ENCODE peak calls at places on chromosome 13, in four cellular contexts. Z, J, T and O are unnamed samples.

GRCh38 chr13:113820813-113821651 is 42.8 kb downstream of the GAS6 start:
- DNase-seq in J (no peak), Z (no peak), T (no peak), O (no peak)

GRCh38 chr13:35916186-35916585 is 215.0 kb downstream of the DCLK1 start:
- DNase-seq in Z (no peak), T (no peak), J (no peak), O (no peak)

GRCh38 chr13:35292329-35292728 is 184.2 kb downstream of the MAB21L1 start:
- DNase-seq in T (no peak), J (no peak), Z (no peak), O (no peak)

GRCh38 chr13:33610471-33611015 is 207.4 kb upstream of the RFC3 start:
- DNase-seq in T (peak), Z (peak), J (no peak), O (no peak)

GRCh38 chr13:48446454-48446853 is 33.5 kb upstream of the LPAR6 start:
- DNase-seq in J (no peak), T (no peak), Z (no peak), O (no peak)

GRCh38 chr13:30889196-30889690 is 16.8 kb upstream of the MEDAG start:
- DNase-seq in J (no peak), T (no peak), Z (no peak), O (no peak)

GRCh38 chr13:114096811-114097503 is 35.5 kb downstream of the RASA3 start:
- DNase-seq in Z (no peak), T (no peak), J (no peak), O (no peak)

GRCh38 chr13:69389899-69390298 is 717.7 kb upstream of the ATXN8OS start:
- DNase-seq in J (no peak), T (no peak), Z (no peak), O (no peak)

GRCh38 chr13:58991826-58992477 is 1171.8 kb downstream of the DIAPH3 start:
- DNase-seq in J (no peak), T (no peak), Z (no peak), O (no peak)

GRCh38 chr13:48505597-48506091 is 27.2 kb downstream of the RCBTB2 start:
- DNase-seq in T (no peak), Z (no peak), J (peak), O (no peak)

GRCh38 chr13:62512194-62513141 is 1096.8 kb upstream of the PCDH20 start:
- DNase-seq in T (peak), Z (no peak), J (peak), O (peak)

GRCh38 chr13:85661639-85662038 is 137.6 kb downstream of the SLITRK6 start:
- DNase-seq in T (no peak), Z (no peak), J (no peak), O (no peak)

GRCh38 chr13:51361111-51361510 is 21.6 kb downstream of the SERPINE3 start:
- DNase-seq in T (no peak), Z (no peak), J (no peak), O (no peak)

GRCh38 chr13:80030491-80030890 is 310.4 kb downstream of the SPRY2 start:
- DNase-seq in J (no peak), Z (peak), T (no peak), O (no peak)

GRCh38 chr13:35722438-35723060 is 246.1 kb upstream of the MAB21L1 start:
- DNase-seq in Z (no peak), J (no peak), T (no peak), O (no peak)

GRCh38 chr13:99965329-99966000 is 6.1 kb downstream of the ZIC5 start:
- DNase-seq in Z (no peak), T (no peak), J (no peak), O (no peak)
- H3K9ac ChIP-seq in Z (no peak), T (no peak), J (no peak), O (no peak)

GRCh38 chr13:21014139-21014665 is 47.2 kb downstream of the LATS2 start:
- DNase-seq in Z (no peak), J (no peak), T (no peak), O (no peak)

GRCh38 chr13:21012841-21013681 is 48.3 kb downstream of the LATS2 start:
- DNase-seq in J (no peak), T (no peak), Z (no peak), O (no peak)

GRCh38 chr13:21013682-21014038 is 47.7 kb downstream of the LATS2 start:
- DNase-seq in Z (no peak), T (no peak), J (no peak), O (no peak)

GRCh38 chr13:21015284-21015683 is 46.1 kb downstream of the LATS2 start:
- DNase-seq in T (no peak), J (no peak), Z (no peak), O (no peak)

DNA sequence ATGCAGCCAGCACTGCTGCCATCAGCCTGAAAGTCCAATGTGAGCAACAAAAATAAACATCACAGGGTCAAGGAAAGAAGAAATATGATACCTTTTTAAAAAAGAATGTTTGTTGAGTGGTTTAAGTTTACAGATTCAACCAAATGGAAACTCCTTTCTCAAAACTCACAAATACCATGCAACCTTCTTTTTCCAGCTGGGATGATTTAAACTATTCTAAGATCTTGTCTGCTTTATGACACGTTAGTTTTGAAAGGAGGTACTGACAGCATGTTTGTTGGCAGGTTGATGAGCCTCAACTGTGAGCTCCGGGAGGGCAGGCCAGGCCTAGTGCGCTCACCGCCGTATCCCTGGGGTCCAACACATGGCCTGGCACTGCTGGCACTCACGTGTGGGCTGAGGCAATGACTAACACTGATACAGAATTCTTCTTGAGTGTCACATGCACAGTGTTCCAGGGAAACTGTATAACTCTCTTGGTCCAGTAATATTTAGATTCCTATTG is 46.7 kb downstream of the LATS2 start:
- DNase-seq in Z (no peak), T (peak), J (no peak), O (no peak)
- TF ChIP-seq SUZ12 in Z (no peak), T (no peak), J (no peak), O (no peak)

DNA sequence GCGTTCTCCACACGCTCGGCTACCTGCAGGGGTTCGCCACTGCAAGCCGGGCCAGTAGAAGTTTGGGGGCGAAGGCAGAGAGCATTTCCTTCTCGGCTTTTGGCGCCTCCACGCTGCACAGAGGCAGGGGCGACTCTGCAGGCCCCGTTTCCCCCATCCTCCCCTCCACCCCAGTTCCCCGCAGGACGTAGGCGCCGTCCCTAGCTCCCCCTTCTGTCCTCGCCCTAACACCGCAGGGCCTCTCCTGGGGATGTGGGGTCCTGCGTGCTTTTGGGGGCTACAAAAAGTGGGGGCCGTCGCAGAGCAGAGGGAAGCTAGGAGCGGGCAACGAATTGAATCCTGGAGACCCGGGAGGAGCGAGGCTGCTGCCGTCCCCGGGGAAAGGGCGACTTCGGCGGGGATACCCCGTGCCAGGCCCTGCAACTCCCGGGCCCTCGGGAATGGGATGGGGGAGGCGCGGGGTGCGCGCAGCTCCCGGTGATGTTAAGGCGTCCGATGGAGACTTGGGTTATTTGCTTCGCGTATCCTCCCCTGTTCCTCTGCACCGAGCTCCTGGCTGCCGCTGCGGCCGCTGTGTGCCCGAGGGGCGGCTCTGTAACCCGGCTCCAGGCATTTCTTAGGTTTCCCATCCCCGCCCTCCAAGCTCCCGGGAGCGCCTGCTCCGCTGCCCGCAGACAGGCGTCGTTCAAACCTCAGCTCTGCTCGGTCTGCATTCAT is 255.9 kb upstream of the SOX21 start:
- DNase-seq in T (no peak), Z (no peak), J (no peak), O (no peak)
- H3K9ac ChIP-seq in T (no peak), Z (peak), J (no peak), O (peak)

DNA sequence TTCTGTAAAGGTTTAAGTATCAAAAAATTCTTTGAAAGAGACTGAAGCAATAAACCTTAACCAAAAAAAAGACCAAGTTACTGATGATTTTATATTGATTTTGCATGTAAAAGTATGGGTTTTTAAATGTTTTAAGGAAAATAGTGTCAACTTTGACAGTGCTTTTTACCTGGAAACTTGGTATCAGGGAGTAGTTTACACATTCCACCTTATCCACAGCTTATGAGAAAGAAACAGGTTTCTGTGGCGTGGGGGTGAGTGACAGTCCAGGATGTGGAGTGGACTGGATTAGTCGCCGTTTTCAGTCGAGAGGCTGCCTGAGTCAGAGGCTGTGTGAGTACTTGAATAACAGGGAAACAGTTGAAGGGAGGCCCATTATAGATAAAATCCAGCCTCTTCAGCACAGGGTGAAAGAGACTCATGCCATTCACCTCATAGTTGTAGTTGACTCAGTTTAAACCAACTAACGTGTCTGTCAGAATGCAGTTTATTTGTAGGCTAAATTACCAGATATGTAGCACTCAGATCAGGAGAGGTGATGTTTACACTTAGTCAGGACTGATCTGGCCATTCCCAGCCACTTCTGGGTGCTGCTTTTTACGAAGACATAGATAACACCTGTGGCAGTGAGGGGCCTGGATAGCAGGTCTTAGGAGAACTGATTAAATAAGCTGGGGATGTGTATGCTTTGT is 595 bp upstream of the GPR183 start:
- DNase-seq in J (no peak), T (no peak), Z (no peak), O (peak)
- TF ChIP-seq SUZ12 in J (no peak), T (no peak), Z (no peak), O (no peak)

DNA sequence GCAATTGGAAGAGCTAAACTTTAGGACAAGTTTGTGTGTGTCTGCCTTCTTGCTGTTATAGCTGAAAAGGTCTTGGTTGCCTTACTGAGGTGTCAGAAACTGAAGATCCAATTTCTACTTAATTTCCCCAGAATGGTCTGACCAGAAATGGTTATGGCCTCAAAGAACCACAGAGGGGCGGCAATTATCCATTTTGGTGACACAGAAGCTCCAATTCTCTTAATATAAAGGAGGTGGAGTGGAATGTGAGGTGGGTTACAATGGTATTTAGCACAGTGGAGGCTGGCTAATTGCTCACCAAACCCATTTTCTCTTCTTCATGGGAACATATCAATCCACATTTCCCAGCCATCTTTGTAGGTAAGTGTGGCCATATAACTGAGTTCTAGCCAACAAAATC is 1157.2 kb downstream of the OLFM4 start:
- DNase-seq in J (no peak), T (no peak), Z (no peak), O (peak)
- H3K9ac ChIP-seq in J (no peak), T (no peak), Z (no peak), O (no peak)

GRCh38 chr13:109154546-109154945 is 525.1 kb downstream of the MYO16 start:
- DNase-seq in J (no peak), Z (no peak), T (no peak), O (no peak)
- TF ChIP-seq SUZ12 in J (no peak), Z (no peak), T (no peak), O (no peak)